ENCODE peak calls at places on chromosomes 6 and 20, in five cellular contexts. P, V, X, G and I are unnamed samples.

GRCh38 chr6:33147807-33148666 is 44.2 kb downstream of the COL11A2 start:
- DNase-seq in V (no peak), G (no peak), P (peak; percentile 74), X (peak; percentile 54), I (peak; percentile 60)

GRCh38 chr6:11044712-11045167 is 635 bp upstream of the ELOVL2 start:
- DNase-seq in G (no peak), P (no peak), V (no peak), X (no peak), I (no peak)

GRCh38 chr20:4167261-4168004 is 152.1 kb upstream of the RNF24 start:
- DNase-seq in G (no peak), V (no peak), P (no peak), X (no peak), I (no peak)

GRCh38 chr20:24934716-24935115 is 14.4 kb upstream of the CST7 start:
- DNase-seq in V (no peak), G (no peak), X (no peak), P (no peak), I (no peak)

GRCh38 chr6:15048367-15048766 is 197.5 kb upstream of the JARID2 start:
- DNase-seq in X (no peak), V (no peak), P (no peak), G (no peak), I (no peak)

GRCh38 chr6:3455490-3456394 is 1.1 kb downstream of the SLC22A23 start:
- DNase-seq in V (no peak), G (no peak), X (no peak), P (no peak), I (peak; percentile 5)

GRCh38 chr6:123223461-123223860 is 227.4 kb downstream of the CLVS2 start:
- DNase-seq in X (no peak), G (no peak), V (no peak), P (no peak), I (no peak)

GRCh38 chr20:24502661-24503060 is 33.2 kb downstream of the SYNDIG1 start:
- DNase-seq in V (no peak), X (no peak), P (no peak), G (peak; percentile 55), I (no peak)

GRCh38 chr20:51176446-51176845 is 153.5 kb upstream of the KCNG1 start:
- DNase-seq in X (no peak), V (no peak), G (no peak), P (no peak), I (no peak)

GRCh38 chr6:42766163-42766670 is 15.6 kb upstream of the BICRAL start:
- DNase-seq in V (no peak), G (no peak), X (peak; percentile 52), P (peak; percentile 44), I (peak; percentile 62)

GRCh38 chr6:144528605-144529425 is 243.7 kb downstream of the UTRN start:
- DNase-seq in P (peak; percentile 22), V (no peak), G (no peak), X (no peak), I (no peak)